ENCODE peak calls at places on chromosomes 11 and 22, in seven cellular contexts. O, I, L, R, E, V and G are unnamed samples.

GRCh38 chr11:18145025-18145424 is 12.7 kb downstream of the MRGPRX3 start:
- DNase-seq in O (no peak), I (no peak), L (no peak), R (no peak), E (peak), V (no peak), G (no peak)

GRCh38 chr22:21659864-21660525 is 5.8 kb upstream of the PPIL2 start:
- DNase-seq in O (no peak), I (no peak), L (no peak), R (no peak), E (no peak), V (no peak), G (no peak)

GRCh38 chr11:130719516-130719915 is 196.8 kb downstream of the SNX19 start:
- DNase-seq in O (no peak), I (no peak), L (no peak), R (peak), E (no peak), V (peak), G (peak)

GRCh38 chr11:62431171-62431895 is 12.5 kb downstream of the SCGB1A1 start:
- DNase-seq in O (no peak), I (no peak), L (no peak), R (peak), E (no peak), V (peak), G (peak)

GRCh38 chr22:38835888-38836301 is 7.9 kb downstream of the NPTXR start:
- DNase-seq in O (no peak), I (no peak), L (no peak), R (peak), E (no peak), V (no peak), G (peak)

GRCh38 chr11:117870176-117870952 is 6.1 kb downstream of the FXYD6 start:
- DNase-seq in O (no peak), I (no peak), L (no peak), R (no peak), E (no peak), V (no peak), G (no peak)

GRCh38 chr22:45007946-45008852 is 1.6 kb downstream of the PHF21B start:
- DNase-seq in O (peak), I (no peak), L (peak), R (peak), E (peak), V (no peak), G (no peak)

GRCh38 chr22:38927033-38927789 is 30.2 kb upstream of the APOBEC3A start:
- DNase-seq in O (peak), I (peak), L (peak), R (peak), E (peak), V (peak), G (peak)

GRCh38 chr22:44003776-44004460 is 20.2 kb upstream of the PARVB start:
- DNase-seq in O (peak), I (no peak), L (no peak), R (no peak), E (peak), V (no peak), G (no peak)

DNA sequence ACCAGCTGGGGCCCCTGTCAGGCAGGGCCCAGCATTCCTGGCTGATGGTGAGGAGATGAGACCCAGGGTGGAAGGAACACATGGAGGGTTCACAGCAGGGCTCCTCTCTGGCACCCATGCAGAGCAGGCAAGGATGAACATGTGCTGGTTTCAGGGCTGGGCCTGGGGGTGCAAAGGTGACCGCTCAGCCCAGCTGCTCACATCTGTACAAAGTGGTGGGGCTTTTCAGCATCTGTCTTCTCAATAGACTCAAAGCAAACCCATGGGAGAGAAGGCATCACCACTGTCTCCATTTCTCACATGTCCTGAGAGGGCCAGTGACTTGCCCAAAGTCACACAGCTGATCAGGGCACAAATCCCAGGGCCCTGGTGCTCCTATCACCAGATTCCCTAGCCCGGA is 27.3 kb upstream of the TCF20 start:
- DNase-seq in O (no peak), I (no peak), L (no peak), R (no peak), E (no peak), V (no peak), G (no peak)
- H2AK5ac ChIP-seq in O (no peak), I (peak), L (peak), R (no peak), E (no peak), V (no peak), G (no peak)

GRCh38 chr22:49092751-49093150 is 734.9 kb downstream of the BRD1 start:
- DNase-seq in O (no peak), I (no peak), L (no peak), R (no peak), E (no peak), V (no peak), G (no peak)

GRCh38 chr22:49094151-49094550 is 733.5 kb downstream of the BRD1 start:
- DNase-seq in O (no peak), I (no peak), L (no peak), R (no peak), E (no peak), V (no peak), G (no peak)

GRCh38 chr22:49091917-49092545 is 735.6 kb downstream of the BRD1 start:
- DNase-seq in O (no peak), I (no peak), L (no peak), R (no peak), E (peak), V (no peak), G (no peak)

GRCh38 chr22:49094858-49095257 is 732.8 kb downstream of the BRD1 start:
- DNase-seq in O (no peak), I (no peak), L (no peak), R (no peak), E (no peak), V (no peak), G (no peak)

DNA sequence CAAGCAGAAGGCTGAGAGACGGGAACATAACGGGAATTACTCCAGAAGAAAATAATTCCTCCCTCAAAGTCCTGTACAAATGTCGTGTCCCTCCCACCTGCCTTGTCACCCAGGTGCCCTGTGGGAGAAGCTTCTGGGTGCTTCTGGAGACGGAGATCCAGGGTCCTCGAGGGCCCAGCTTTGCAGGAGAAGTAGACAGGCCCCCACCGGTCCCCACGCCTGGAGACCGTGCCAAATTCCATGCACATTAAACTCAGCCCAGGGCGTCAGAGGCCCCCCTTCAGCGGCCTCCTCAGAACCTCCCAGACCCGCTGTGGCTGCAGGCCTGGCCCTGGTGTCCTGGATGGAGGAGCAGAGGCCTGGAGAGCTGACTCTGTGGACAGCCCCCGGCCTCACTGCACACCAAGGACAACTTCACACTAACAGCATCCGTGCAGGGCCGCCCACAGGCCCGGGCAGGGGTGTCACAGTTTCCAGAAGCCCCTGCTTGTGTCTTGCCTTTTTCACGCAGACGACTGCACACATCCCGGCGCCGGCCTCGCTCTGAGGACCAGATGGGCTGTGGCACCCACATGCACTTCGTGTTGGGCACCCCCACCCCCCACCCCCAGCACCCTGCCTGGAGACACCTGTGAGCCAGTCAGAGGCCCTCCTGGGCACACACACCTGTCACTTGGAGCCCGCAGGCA is 734.3 kb downstream of the BRD1 start:
- DNase-seq in O (no peak), I (no peak), L (no peak), R (no peak), E (no peak), V (no peak), G (no peak)
- H2AK5ac ChIP-seq in O (no peak), I (no peak), L (no peak), R (no peak), E (no peak), V (no peak), G (no peak)

GRCh38 chr11:110000858-110001257 is 92.3 kb upstream of the ZC3H12C start:
- DNase-seq in O (no peak), I (no peak), L (no peak), R (no peak), E (no peak), V (no peak), G (no peak)
- H2AK5ac ChIP-seq in O (no peak), I (no peak), L (no peak), R (no peak), E (no peak), V (no peak), G (peak)

GRCh38 chr22:19213496-19214473 is 35.2 kb upstream of the SLC25A1 start:
- DNase-seq in O (no peak), I (no peak), L (no peak), R (no peak), E (peak), V (peak), G (peak)
- H2AK5ac ChIP-seq in O (no peak), I (no peak), L (no peak), R (no peak), E (no peak), V (no peak), G (no peak)

GRCh38 chr11:126115253-126115540 is 52.5 kb upstream of the CDON start:
- DNase-seq in O (no peak), I (no peak), L (no peak), R (peak), E (no peak), V (no peak), G (no peak)
- H2AK5ac ChIP-seq in O (no peak), I (no peak), L (peak), R (no peak), E (no peak), V (no peak), G (no peak)